ENCODE peak calls at places on chromosomes 3 and 15, in five cellular contexts. One of them, this sample, is unnamed.

GRCh38 chr3:38646630-38647029 is 2.9 kb downstream of the SCN5A start:
- DNase-seq in sigmoid colon: peak
- DNase-seq in activated effector memory CD4-positive, alpha-beta T cell treated with anti-CD3 and anti-CD28 coated beads, Interleukin-2, amount 50 U/mL, for 16 hours: no peak
- DNase-seq in SK-N-DZ: no peak
- DNase-seq in dorsolateral prefrontal cortex: no peak
- DNase-seq in this sample: no peak

GRCh38 chr3:37499820-37500219 is 325.4 kb upstream of the LRRFIP2 start:
- DNase-seq in sigmoid colon: no peak
- DNase-seq in activated effector memory CD4-positive, alpha-beta T cell treated with anti-CD3 and anti-CD28 coated beads, Interleukin-2, amount 50 U/mL, for 16 hours: no peak
- DNase-seq in SK-N-DZ: no peak
- DNase-seq in dorsolateral prefrontal cortex: no peak
- DNase-seq in this sample: no peak

GRCh38 chr3:94130690-94131089 is 67.8 kb downstream of the NSUN3 start:
- DNase-seq in sigmoid colon: no peak
- DNase-seq in activated effector memory CD4-positive, alpha-beta T cell treated with anti-CD3 and anti-CD28 coated beads, Interleukin-2, amount 50 U/mL, for 16 hours: no peak
- DNase-seq in SK-N-DZ: no peak
- DNase-seq in dorsolateral prefrontal cortex: no peak
- DNase-seq in this sample: no peak

GRCh38 chr15:40279437-40280141 is 3.3 kb downstream of the ANKRD63 start:
- DNase-seq in sigmoid colon: peak
- DNase-seq in activated effector memory CD4-positive, alpha-beta T cell treated with anti-CD3 and anti-CD28 coated beads, Interleukin-2, amount 50 U/mL, for 16 hours: peak
- DNase-seq in SK-N-DZ: peak
- DNase-seq in dorsolateral prefrontal cortex: peak
- DNase-seq in this sample: peak

GRCh38 chr3:128788268-128788869 is 62.4 kb downstream of the RAB7A start:
- DNase-seq in sigmoid colon: no peak
- DNase-seq in activated effector memory CD4-positive, alpha-beta T cell treated with anti-CD3 and anti-CD28 coated beads, Interleukin-2, amount 50 U/mL, for 16 hours: no peak
- DNase-seq in SK-N-DZ: no peak
- DNase-seq in dorsolateral prefrontal cortex: no peak
- DNase-seq in this sample: no peak

GRCh38 chr3:126434264-126434590 is 39.5 kb downstream of the CFAP100 start:
- DNase-seq in sigmoid colon: peak
- DNase-seq in activated effector memory CD4-positive, alpha-beta T cell treated with anti-CD3 and anti-CD28 coated beads, Interleukin-2, amount 50 U/mL, for 16 hours: no peak
- DNase-seq in SK-N-DZ: no peak
- DNase-seq in dorsolateral prefrontal cortex: no peak
- DNase-seq in this sample: no peak

GRCh38 chr3:151008699-151009098 is 36.2 kb upstream of the CLRN1 start:
- DNase-seq in sigmoid colon: no peak
- DNase-seq in activated effector memory CD4-positive, alpha-beta T cell treated with anti-CD3 and anti-CD28 coated beads, Interleukin-2, amount 50 U/mL, for 16 hours: no peak
- DNase-seq in SK-N-DZ: no peak
- DNase-seq in dorsolateral prefrontal cortex: no peak
- DNase-seq in this sample: no peak

GRCh38 chr3:46959169-46959515 is 17.4 kb downstream of the CCDC12 start:
- DNase-seq in sigmoid colon: no peak
- DNase-seq in activated effector memory CD4-positive, alpha-beta T cell treated with anti-CD3 and anti-CD28 coated beads, Interleukin-2, amount 50 U/mL, for 16 hours: peak
- DNase-seq in SK-N-DZ: no peak
- DNase-seq in dorsolateral prefrontal cortex: no peak
- DNase-seq in this sample: no peak

GRCh38 chr3:158522737-158523136 is 48.3 kb upstream of the MLF1 start:
- DNase-seq in sigmoid colon: no peak
- DNase-seq in activated effector memory CD4-positive, alpha-beta T cell treated with anti-CD3 and anti-CD28 coated beads, Interleukin-2, amount 50 U/mL, for 16 hours: no peak
- DNase-seq in SK-N-DZ: no peak
- DNase-seq in dorsolateral prefrontal cortex: no peak
- DNase-seq in this sample: no peak

GRCh38 chr3:72340476-72341379 is 507.5 kb downstream of the SHQ1 start:
- DNase-seq in sigmoid colon: no peak
- DNase-seq in activated effector memory CD4-positive, alpha-beta T cell treated with anti-CD3 and anti-CD28 coated beads, Interleukin-2, amount 50 U/mL, for 16 hours: peak
- DNase-seq in SK-N-DZ: no peak
- DNase-seq in dorsolateral prefrontal cortex: no peak
- DNase-seq in this sample: no peak

GRCh38 chr3:124886168-124887051 is 755 bp downstream of the ITGB5 start:
- DNase-seq in sigmoid colon: peak
- DNase-seq in activated effector memory CD4-positive, alpha-beta T cell treated with anti-CD3 and anti-CD28 coated beads, Interleukin-2, amount 50 U/mL, for 16 hours: peak
- DNase-seq in SK-N-DZ: peak
- DNase-seq in dorsolateral prefrontal cortex: no peak
- DNase-seq in this sample: peak

GRCh38 chr3:115713247-115713646 is 89.9 kb downstream of the GAP43 start:
- DNase-seq in sigmoid colon: no peak
- DNase-seq in activated effector memory CD4-positive, alpha-beta T cell treated with anti-CD3 and anti-CD28 coated beads, Interleukin-2, amount 50 U/mL, for 16 hours: no peak
- DNase-seq in SK-N-DZ: peak
- DNase-seq in dorsolateral prefrontal cortex: peak
- DNase-seq in this sample: no peak

GRCh38 chr3:185986201-185986600 is 48.4 kb upstream of the TRA2B start:
- DNase-seq in sigmoid colon: no peak
- DNase-seq in activated effector memory CD4-positive, alpha-beta T cell treated with anti-CD3 and anti-CD28 coated beads, Interleukin-2, amount 50 U/mL, for 16 hours: no peak
- DNase-seq in SK-N-DZ: no peak
- DNase-seq in dorsolateral prefrontal cortex: no peak
- DNase-seq in this sample: no peak

GRCh38 chr3:69425249-69425648 is 39.4 kb upstream of the FRMD4B start:
- DNase-seq in sigmoid colon: no peak
- DNase-seq in activated effector memory CD4-positive, alpha-beta T cell treated with anti-CD3 and anti-CD28 coated beads, Interleukin-2, amount 50 U/mL, for 16 hours: no peak
- DNase-seq in SK-N-DZ: no peak
- DNase-seq in dorsolateral prefrontal cortex: peak
- DNase-seq in this sample: no peak

GRCh38 chr3:105274958-105275357 is 91.8 kb upstream of the ALCAM start:
- DNase-seq in sigmoid colon: no peak
- DNase-seq in activated effector memory CD4-positive, alpha-beta T cell treated with anti-CD3 and anti-CD28 coated beads, Interleukin-2, amount 50 U/mL, for 16 hours: no peak
- DNase-seq in SK-N-DZ: no peak
- DNase-seq in dorsolateral prefrontal cortex: no peak
- DNase-seq in this sample: no peak

GRCh38 chr15:90192961-90193786 is 8.0 kb upstream of the SEMA4B start:
- DNase-seq in sigmoid colon: peak
- DNase-seq in activated effector memory CD4-positive, alpha-beta T cell treated with anti-CD3 and anti-CD28 coated beads, Interleukin-2, amount 50 U/mL, for 16 hours: no peak
- DNase-seq in SK-N-DZ: no peak
- DNase-seq in dorsolateral prefrontal cortex: peak
- DNase-seq in this sample: no peak

GRCh38 chr15:25543156-25543555 is 104.3 kb upstream of the UBE3A start:
- DNase-seq in sigmoid colon: peak
- DNase-seq in activated effector memory CD4-positive, alpha-beta T cell treated with anti-CD3 and anti-CD28 coated beads, Interleukin-2, amount 50 U/mL, for 16 hours: no peak
- DNase-seq in SK-N-DZ: no peak
- DNase-seq in dorsolateral prefrontal cortex: peak
- DNase-seq in this sample: peak

GRCh38 chr15:101028772-101029438 is 109.7 kb downstream of the LRRK1 start:
- DNase-seq in sigmoid colon: peak
- DNase-seq in activated effector memory CD4-positive, alpha-beta T cell treated with anti-CD3 and anti-CD28 coated beads, Interleukin-2, amount 50 U/mL, for 16 hours: no peak
- DNase-seq in SK-N-DZ: no peak
- DNase-seq in dorsolateral prefrontal cortex: peak
- DNase-seq in this sample: no peak

GRCh38 chr3:165339753-165340152 is 143.6 kb upstream of the SLITRK3 start:
- DNase-seq in sigmoid colon: no peak
- DNase-seq in activated effector memory CD4-positive, alpha-beta T cell treated with anti-CD3 and anti-CD28 coated beads, Interleukin-2, amount 50 U/mL, for 16 hours: no peak
- DNase-seq in SK-N-DZ: no peak
- DNase-seq in dorsolateral prefrontal cortex: no peak
- DNase-seq in this sample: no peak

GRCh38 chr15:57319226-57319918 is 56.9 kb upstream of the CGNL1 start:
- DNase-seq in sigmoid colon: no peak
- DNase-seq in activated effector memory CD4-positive, alpha-beta T cell treated with anti-CD3 and anti-CD28 coated beads, Interleukin-2, amount 50 U/mL, for 16 hours: no peak
- DNase-seq in SK-N-DZ: no peak
- DNase-seq in dorsolateral prefrontal cortex: no peak
- DNase-seq in this sample: no peak

GRCh38 chr3:116663161-116663885 is 46.3 kb upstream of the TUSC7 start:
- DNase-seq in sigmoid colon: no peak
- DNase-seq in activated effector memory CD4-positive, alpha-beta T cell treated with anti-CD3 and anti-CD28 coated beads, Interleukin-2, amount 50 U/mL, for 16 hours: no peak
- DNase-seq in SK-N-DZ: no peak
- DNase-seq in dorsolateral prefrontal cortex: no peak
- DNase-seq in this sample: no peak

GRCh38 chr3:111666041-111666735 is 71.0 kb upstream of the ZBED2 start:
- DNase-seq in sigmoid colon: no peak
- DNase-seq in activated effector memory CD4-positive, alpha-beta T cell treated with anti-CD3 and anti-CD28 coated beads, Interleukin-2, amount 50 U/mL, for 16 hours: no peak
- DNase-seq in SK-N-DZ: no peak
- DNase-seq in dorsolateral prefrontal cortex: no peak
- DNase-seq in this sample: no peak

GRCh38 chr3:63450023-63450422 is 171.9 kb downstream of the SYNPR start:
- DNase-seq in sigmoid colon: no peak
- DNase-seq in activated effector memory CD4-positive, alpha-beta T cell treated with anti-CD3 and anti-CD28 coated beads, Interleukin-2, amount 50 U/mL, for 16 hours: no peak
- DNase-seq in SK-N-DZ: no peak
- DNase-seq in dorsolateral prefrontal cortex: no peak
- DNase-seq in this sample: no peak

GRCh38 chr15:40436116-40436891 is 4.4 kb upstream of the BAHD1 start:
- DNase-seq in sigmoid colon: no peak
- DNase-seq in activated effector memory CD4-positive, alpha-beta T cell treated with anti-CD3 and anti-CD28 coated beads, Interleukin-2, amount 50 U/mL, for 16 hours: peak
- DNase-seq in SK-N-DZ: no peak
- DNase-seq in dorsolateral prefrontal cortex: no peak
- DNase-seq in this sample: no peak

GRCh38 chr3:52245322-52246263 is at the start of gene PPM1M:
- DNase-seq in sigmoid colon: peak
- DNase-seq in activated effector memory CD4-positive, alpha-beta T cell treated with anti-CD3 and anti-CD28 coated beads, Interleukin-2, amount 50 U/mL, for 16 hours: peak
- DNase-seq in SK-N-DZ: no peak
- DNase-seq in dorsolateral prefrontal cortex: no peak
- DNase-seq in this sample: no peak

GRCh38 chr3:140053011-140053702 is 118.2 kb downstream of the CLSTN2 start:
- DNase-seq in sigmoid colon: no peak
- DNase-seq in activated effector memory CD4-positive, alpha-beta T cell treated with anti-CD3 and anti-CD28 coated beads, Interleukin-2, amount 50 U/mL, for 16 hours: no peak
- DNase-seq in SK-N-DZ: peak
- DNase-seq in dorsolateral prefrontal cortex: no peak
- DNase-seq in this sample: no peak

GRCh38 chr3:11154036-11154952 is at the start of gene HRH1:
- DNase-seq in sigmoid colon: no peak
- DNase-seq in activated effector memory CD4-positive, alpha-beta T cell treated with anti-CD3 and anti-CD28 coated beads, Interleukin-2, amount 50 U/mL, for 16 hours: no peak
- DNase-seq in SK-N-DZ: no peak
- DNase-seq in dorsolateral prefrontal cortex: no peak
- DNase-seq in this sample: no peak

GRCh38 chr3:94137377-94137776 is 74.5 kb downstream of the NSUN3 start:
- DNase-seq in sigmoid colon: no peak
- DNase-seq in activated effector memory CD4-positive, alpha-beta T cell treated with anti-CD3 and anti-CD28 coated beads, Interleukin-2, amount 50 U/mL, for 16 hours: no peak
- DNase-seq in SK-N-DZ: no peak
- DNase-seq in dorsolateral prefrontal cortex: no peak
- DNase-seq in this sample: no peak

GRCh38 chr3:119794971-119795612 is 13.2 kb downstream of the NR1I2 start:
- DNase-seq in sigmoid colon: no peak
- DNase-seq in activated effector memory CD4-positive, alpha-beta T cell treated with anti-CD3 and anti-CD28 coated beads, Interleukin-2, amount 50 U/mL, for 16 hours: no peak
- DNase-seq in SK-N-DZ: no peak
- DNase-seq in dorsolateral prefrontal cortex: no peak
- DNase-seq in this sample: no peak

GRCh38 chr3:27659279-27660021 is 62.7 kb downstream of the EOMES start:
- DNase-seq in sigmoid colon: no peak
- DNase-seq in activated effector memory CD4-positive, alpha-beta T cell treated with anti-CD3 and anti-CD28 coated beads, Interleukin-2, amount 50 U/mL, for 16 hours: peak
- DNase-seq in SK-N-DZ: peak
- DNase-seq in dorsolateral prefrontal cortex: no peak
- DNase-seq in this sample: no peak

GRCh38 chr15:101168463-101168824 is 83.4 kb downstream of the CHSY1 start:
- DNase-seq in sigmoid colon: peak
- DNase-seq in activated effector memory CD4-positive, alpha-beta T cell treated with anti-CD3 and anti-CD28 coated beads, Interleukin-2, amount 50 U/mL, for 16 hours: no peak
- DNase-seq in SK-N-DZ: no peak
- DNase-seq in dorsolateral prefrontal cortex: no peak
- DNase-seq in this sample: no peak

GRCh38 chr15:57217716-57218598 is 158.3 kb upstream of the CGNL1 start:
- DNase-seq in sigmoid colon: no peak
- DNase-seq in activated effector memory CD4-positive, alpha-beta T cell treated with anti-CD3 and anti-CD28 coated beads, Interleukin-2, amount 50 U/mL, for 16 hours: no peak
- DNase-seq in SK-N-DZ: no peak
- DNase-seq in dorsolateral prefrontal cortex: no peak
- DNase-seq in this sample: no peak

GRCh38 chr3:17310983-17311382 is 426.2 kb downstream of the PLCL2 start:
- DNase-seq in sigmoid colon: no peak
- DNase-seq in activated effector memory CD4-positive, alpha-beta T cell treated with anti-CD3 and anti-CD28 coated beads, Interleukin-2, amount 50 U/mL, for 16 hours: no peak
- DNase-seq in SK-N-DZ: no peak
- DNase-seq in dorsolateral prefrontal cortex: no peak
- DNase-seq in this sample: no peak

GRCh38 chr15:52291204-52291603 is 4.4 kb downstream of the MYO5C start:
- DNase-seq in sigmoid colon: no peak
- DNase-seq in activated effector memory CD4-positive, alpha-beta T cell treated with anti-CD3 and anti-CD28 coated beads, Interleukin-2, amount 50 U/mL, for 16 hours: no peak
- DNase-seq in SK-N-DZ: no peak
- DNase-seq in dorsolateral prefrontal cortex: no peak
- DNase-seq in this sample: no peak

GRCh38 chr15:95442107-95442719 is 888.3 kb upstream of the NR2F2 start:
- DNase-seq in sigmoid colon: no peak
- DNase-seq in activated effector memory CD4-positive, alpha-beta T cell treated with anti-CD3 and anti-CD28 coated beads, Interleukin-2, amount 50 U/mL, for 16 hours: no peak
- DNase-seq in SK-N-DZ: no peak
- DNase-seq in dorsolateral prefrontal cortex: no peak
- DNase-seq in this sample: no peak

GRCh38 chr3:129651316-129652202 is 45.1 kb upstream of the PLXND1 start:
- DNase-seq in sigmoid colon: no peak
- DNase-seq in activated effector memory CD4-positive, alpha-beta T cell treated with anti-CD3 and anti-CD28 coated beads, Interleukin-2, amount 50 U/mL, for 16 hours: no peak
- DNase-seq in SK-N-DZ: no peak
- DNase-seq in dorsolateral prefrontal cortex: peak
- DNase-seq in this sample: no peak

GRCh38 chr3:131526801-131527347 is 24.1 kb upstream of the MRPL3 start:
- DNase-seq in sigmoid colon: no peak
- DNase-seq in activated effector memory CD4-positive, alpha-beta T cell treated with anti-CD3 and anti-CD28 coated beads, Interleukin-2, amount 50 U/mL, for 16 hours: no peak
- DNase-seq in SK-N-DZ: no peak
- DNase-seq in dorsolateral prefrontal cortex: peak
- DNase-seq in this sample: no peak

This sample was measured in nucleus accumbens.